ENCODE peak calls at places on chromosomes 12 and 14, in five cellular contexts. A is SIG-M5; B is putamen; Q is stimulated activated CD8-positive, alpha-beta memory T cell treated with anti-CD3 and anti-CD28 coated beads, Interleukin-2, amount 100 ng/mL, for 1 hour; J is NCI-H1092 treated with DMSO at 0.1 percent for 48 hours. C is an unnamed sample.

GRCh38 chr14:23546450-23547035 is 5.0 kb downstream of the ZFHX2 start:
- DNase-seq in Q (no peak), A (no peak), J (no peak), B (no peak), C (no peak)

GRCh38 chr12:50527086-50527726 is 22.4 kb downstream of the DIP2B start:
- DNase-seq in Q (no peak), B (no peak), J (no peak), A (no peak), C (no peak)

GRCh38 chr12:4809013-4809448 is 88.8 kb downstream of the GALNT8 start:
- DNase-seq in A (no peak), B (peak), Q (no peak), J (peak), C (peak)

GRCh38 chr14:99865408-99865807 is 72.2 kb downstream of the EML1 start:
- DNase-seq in A (no peak), J (no peak), B (no peak), Q (no peak), C (no peak)

GRCh38 chr12:34401659-34402227 is 379.4 kb downstream of the ALG10 start:
- DNase-seq in A (no peak), J (no peak), Q (no peak), B (no peak), C (no peak)

GRCh38 chr14:74961238-74961911 is 6.0 kb upstream of the PGF start:
- DNase-seq in A (no peak), J (no peak), Q (no peak), B (no peak), C (no peak)

GRCh38 chr14:60163741-60164140 is 1.5 kb downstream of the DHRS7 start:
- DNase-seq in B (no peak), Q (no peak), A (no peak), J (peak), C (peak)

GRCh38 chr12:132410849-132411248 is 79.1 kb upstream of the FBRSL1 start:
- DNase-seq in B (no peak), Q (no peak), J (no peak), A (no peak), C (no peak)

GRCh38 chr12:115190191-115190590 is 506.2 kb upstream of the TBX3 start:
- DNase-seq in Q (no peak), A (no peak), J (no peak), B (no peak), C (no peak)

GRCh38 chr12:25829192-25829591 is 129.3 kb upstream of the RASSF8 start:
- DNase-seq in Q (no peak), A (no peak), J (no peak), B (no peak), C (no peak)

GRCh38 chr12:130717752-130718151 is 1.7 kb upstream of the RIMBP2 start:
- DNase-seq in J (no peak), A (no peak), B (no peak), Q (no peak), C (no peak)

GRCh38 chr12:64189530-64189929 is 32.6 kb downstream of the KICS2 start:
- DNase-seq in A (no peak), J (no peak), Q (no peak), B (no peak), C (no peak)

GRCh38 chr12:132099739-132100138 is 44.4 kb downstream of the DDX51 start:
- DNase-seq in J (no peak), Q (no peak), A (no peak), B (no peak), C (no peak)

GRCh38 chr12:28710882-28711281 is 438.2 kb upstream of the FAR2 start:
- DNase-seq in J (no peak), Q (no peak), B (no peak), A (no peak), C (no peak)

GRCh38 chr12:15558915-15559528 is 230.2 kb downstream of the EPS8 start:
- DNase-seq in Q (no peak), J (no peak), B (peak), A (no peak), C (no peak)